ENCODE peak calls at places on chromosomes 12 and 14, in four cellular contexts. One of them, this sample, is unnamed. For H3K4me1, the result is how much of the 10 kb centered on the place peaks cover.

GRCh38 chr14:22878271-22879246 is 4.5 kb upstream of the REM2 start:
- DNase-seq in GM23248: no peak
- DNase-seq in endothelial cell of umbilical vein: no peak
- DNase-seq in pancreas: no peak
- DNase-seq in this sample: no peak

GRCh38 chr12:71756054-71756675 is 1.5 kb downstream of the RAB21 start:
- DNase-seq in GM23248: peak
- DNase-seq in endothelial cell of umbilical vein: peak
- DNase-seq in pancreas: no peak
- DNase-seq in this sample: no peak

GRCh38 chr12:88496429-88497190 is 83.7 kb downstream of the KITLG start:
- DNase-seq in GM23248: peak
- DNase-seq in endothelial cell of umbilical vein: no peak
- DNase-seq in pancreas: no peak
- DNase-seq in this sample: no peak

GRCh38 chr12:126883737-126884136 is 1383.2 kb upstream of the TMEM132C start:
- DNase-seq in GM23248: no peak
- DNase-seq in endothelial cell of umbilical vein: no peak
- DNase-seq in pancreas: peak
- DNase-seq in this sample: no peak

GRCh38 chr14:39267592-39268112 is 33.9 kb downstream of the MIA2 start:
- DNase-seq in GM23248: no peak
- DNase-seq in endothelial cell of umbilical vein: no peak
- DNase-seq in pancreas: no peak
- DNase-seq in this sample: no peak

GRCh38 chr14:73776194-73776537 is 62.0 kb upstream of the PNMA1 start:
- DNase-seq in GM23248: peak
- DNase-seq in endothelial cell of umbilical vein: no peak
- DNase-seq in pancreas: no peak
- DNase-seq in this sample: no peak

GRCh38 chr12:124609041-124609984 is 41.9 kb upstream of the NCOR2 start:
- DNase-seq in GM23248: no peak
- DNase-seq in endothelial cell of umbilical vein: peak
- DNase-seq in pancreas: peak
- DNase-seq in this sample: peak

GRCh38 chr12:1838223-1838993 is 18.0 kb downstream of the LRTM2 start:
- DNase-seq in GM23248: no peak
- DNase-seq in endothelial cell of umbilical vein: no peak
- DNase-seq in pancreas: no peak
- DNase-seq in this sample: no peak

GRCh38 chr14:104095426-104096310 is 10.2 kb downstream of the ASPG start:
- DNase-seq in GM23248: no peak
- DNase-seq in endothelial cell of umbilical vein: no peak
- DNase-seq in pancreas: no peak
- DNase-seq in this sample: no peak

GRCh38 chr12:50057896-50058670 is 687 bp downstream of the ASIC1 start:
- DNase-seq in GM23248: no peak
- DNase-seq in endothelial cell of umbilical vein: no peak
- DNase-seq in pancreas: no peak
- DNase-seq in this sample: no peak

GRCh38 chr14:47976139-47976538 is 300.7 kb upstream of the MDGA2 start:
- DNase-seq in GM23248: no peak
- DNase-seq in endothelial cell of umbilical vein: no peak
- DNase-seq in pancreas: no peak
- DNase-seq in this sample: no peak

GRCh38 chr14:47919994-47920393 is 244.6 kb upstream of the MDGA2 start:
- DNase-seq in GM23248: no peak
- DNase-seq in endothelial cell of umbilical vein: no peak
- DNase-seq in pancreas: no peak
- DNase-seq in this sample: no peak

GRCh38 chr12:71636704-71637115 is 26.9 kb downstream of the ZFC3H1 start:
- DNase-seq in GM23248: peak
- DNase-seq in endothelial cell of umbilical vein: peak
- DNase-seq in pancreas: no peak
- DNase-seq in this sample: no peak

GRCh38 chr12:131904346-131904745 is 9.9 kb downstream of the ULK1 start:
- DNase-seq in GM23248: no peak
- DNase-seq in endothelial cell of umbilical vein: no peak
- DNase-seq in pancreas: no peak
- DNase-seq in this sample: no peak
- H3K4me1 ChIP-seq in GM23248: under half
- H3K4me1 ChIP-seq in endothelial cell of umbilical vein: under half
- H3K4me1 ChIP-seq in pancreas: under half
- H3K4me1 ChIP-seq in this sample: half or more

DNA sequence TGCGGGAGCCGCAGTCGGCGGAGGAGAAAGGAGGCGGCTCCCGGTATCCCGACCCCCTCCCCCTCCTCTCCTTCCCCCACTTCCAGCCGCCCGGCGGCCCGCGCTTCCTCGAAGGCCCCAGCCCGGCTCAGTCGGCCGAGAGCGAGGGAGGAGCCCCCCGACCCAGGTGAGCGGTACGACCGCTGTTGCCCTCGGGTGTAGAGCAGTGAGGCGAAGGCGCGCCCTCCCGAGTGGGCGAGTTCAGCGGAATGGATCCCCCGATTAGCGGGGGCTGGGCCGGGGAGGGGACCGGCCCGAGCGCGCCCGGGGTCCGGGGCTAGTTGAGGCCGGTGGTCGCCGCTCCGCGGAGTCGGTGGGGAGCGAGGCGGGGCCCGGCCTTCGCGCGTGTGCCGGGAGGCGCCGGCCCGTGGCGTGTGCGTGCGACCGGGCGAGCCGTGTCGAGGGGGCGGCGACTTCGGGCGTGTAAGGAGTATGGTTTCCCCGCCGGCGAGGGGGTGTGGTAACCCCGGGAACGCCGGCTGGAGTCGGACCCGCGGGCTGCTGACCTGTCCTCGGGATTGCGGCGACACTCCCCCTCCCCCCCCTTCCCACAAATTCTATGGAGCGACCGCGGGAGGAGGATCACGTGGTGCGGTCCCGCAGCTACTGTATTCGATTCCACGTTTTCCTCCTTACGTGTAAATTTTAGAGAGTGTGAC is 490 bp downstream of the RIMKLB start:
- DNase-seq in GM23248: peak
- DNase-seq in endothelial cell of umbilical vein: peak
- DNase-seq in pancreas: peak
- DNase-seq in this sample: peak
- H3K4me1 ChIP-seq in GM23248: under half
- H3K4me1 ChIP-seq in endothelial cell of umbilical vein: under half
- H3K4me1 ChIP-seq in pancreas: under half
- H3K4me1 ChIP-seq in this sample: under half

GRCh38 chr14:77603031-77603430 is 13.4 kb downstream of the SPTLC2 start:
- DNase-seq in GM23248: no peak
- DNase-seq in endothelial cell of umbilical vein: peak
- DNase-seq in pancreas: no peak
- DNase-seq in this sample: no peak

GRCh38 chr14:77599894-77600293 is 16.5 kb downstream of the SPTLC2 start:
- DNase-seq in GM23248: no peak
- DNase-seq in endothelial cell of umbilical vein: no peak
- DNase-seq in pancreas: no peak
- DNase-seq in this sample: no peak

GRCh38 chr14:77605392-77605978 is 11.0 kb downstream of the SPTLC2 start:
- DNase-seq in GM23248: no peak
- DNase-seq in endothelial cell of umbilical vein: no peak
- DNase-seq in pancreas: no peak
- DNase-seq in this sample: no peak

GRCh38 chr14:77603654-77604270 is 12.7 kb downstream of the SPTLC2 start:
- DNase-seq in GM23248: no peak
- DNase-seq in endothelial cell of umbilical vein: peak
- DNase-seq in pancreas: no peak
- DNase-seq in this sample: no peak

GRCh38 chr14:77601846-77602609 is 14.4 kb downstream of the SPTLC2 start:
- DNase-seq in GM23248: peak
- DNase-seq in endothelial cell of umbilical vein: no peak
- DNase-seq in pancreas: no peak
- DNase-seq in this sample: no peak
- H3K4me1 ChIP-seq in GM23248: under half
- H3K4me1 ChIP-seq in endothelial cell of umbilical vein: under half
- H3K4me1 ChIP-seq in pancreas: under half
- H3K4me1 ChIP-seq in this sample: under half

GRCh38 chr12:104570174-104570907 is 113.6 kb downstream of the CHST11 start:
- DNase-seq in GM23248: no peak
- DNase-seq in endothelial cell of umbilical vein: no peak
- DNase-seq in pancreas: no peak
- DNase-seq in this sample: no peak
- H3K4me1 ChIP-seq in GM23248: under half
- H3K4me1 ChIP-seq in endothelial cell of umbilical vein: under half
- H3K4me1 ChIP-seq in pancreas: under half
- H3K4me1 ChIP-seq in this sample: under half